ENCODE peak calls at places on chromosomes 5 and 9, in four cellular contexts. Z is stimulated activated CD4-positive, alpha-beta T cell treated with anti-CD3 and anti-CD28 coated beads, TNF-alpha, amount 100 ng/mL, for 24 hours; S is NCI-H69; J is 8988T. P is an unnamed sample.

GRCh38 chr5:136006767-136007251 is 22.0 kb upstream of the TGFBI start:
- DNase-seq in S (no peak), Z (no peak), J (peak; percentile 40), P (no peak)

GRCh38 chr9:101601904-101602765 is 7.4 kb upstream of the PPP3R2 start:
- DNase-seq in J (no peak), S (peak; percentile 94), Z (no peak), P (no peak)

GRCh38 chr5:83375049-83375710 is 96.4 kb upstream of the VCAN start:
- DNase-seq in J (no peak), S (no peak), Z (no peak), P (no peak)

GRCh38 chr9:1319436-1319835 is 269.3 kb downstream of the DMRT2 start:
- DNase-seq in S (no peak), J (no peak), Z (no peak), P (no peak)

GRCh38 chr5:54656261-54656728 is 138.7 kb downstream of the SNX18 start:
- DNase-seq in S (no peak), J (no peak), Z (no peak), P (no peak)

GRCh38 chr9:92609142-92609500 is 60.8 kb downstream of the IPPK start:
- DNase-seq in Z (no peak), S (peak; percentile 49), J (no peak), P (no peak)

GRCh38 chr5:56048124-56048523 is 53.4 kb upstream of the IL6ST start:
- DNase-seq in S (no peak), J (no peak), Z (no peak), P (no peak)

GRCh38 chr5:152349683-152350526 is 55.2 kb downstream of the NMUR2 start:
- DNase-seq in S (peak; percentile 62), Z (no peak), J (no peak), P (no peak)

GRCh38 chr5:16410338-16410737 is 55.3 kb downstream of the ZNF622 start:
- DNase-seq in Z (no peak), J (no peak), S (peak; percentile 82), P (no peak)

P was measured in suprapubic skin.